ENCODE peak calls at places on chromosome 10, in nine cellular contexts. I is effector memory CD8-positive, alpha-beta T cell; Q is HTR-8/SVneo; N is left lung; L is ACHN; P is T-helper 9 cell; M is AG04449; A is GM12892; H is neural progenitor cell. D is an unnamed sample.

GRCh38 chr10:88820990-88821389 is 18.5 kb downstream of the LIPM start:
- DNase-seq in I (no peak), Q (no peak), N (no peak), L (no peak), P (no peak), M (peak), A (no peak), H (no peak), D (no peak)

GRCh38 chr10:47296941-47297340 is 3.1 kb upstream of the GDF10 start:
- DNase-seq in I (no peak), Q (no peak), N (no peak), L (no peak), P (no peak), M (no peak), A (no peak), H (no peak), D (no peak)

GRCh38 chr10:102593074-102593803 is 51.0 kb upstream of the TRIM8 start:
- DNase-seq in I (no peak), Q (no peak), N (no peak), L (peak), P (no peak), M (no peak), A (no peak), H (no peak), D (no peak)

GRCh38 chr10:43942096-43942885 is 293.6 kb upstream of the ZNF32 start:
- DNase-seq in I (no peak), Q (no peak), N (no peak), L (no peak), P (no peak), M (no peak), A (no peak), H (no peak), D (no peak)

GRCh38 chr10:71713135-71714040 is 6.2 kb downstream of the C10orf105 start:
- DNase-seq in I (no peak), Q (no peak), N (peak), L (no peak), P (no peak), M (peak), A (no peak), H (no peak), D (no peak)

GRCh38 chr10:94065344-94065743 is 71.6 kb downstream of the PLCE1 start:
- DNase-seq in I (no peak), Q (no peak), N (no peak), L (no peak), P (no peak), M (no peak), A (no peak), H (no peak), D (no peak)

GRCh38 chr10:101690461-101690860 is 4.5 kb downstream of the FBXW4 start:
- DNase-seq in I (no peak), Q (no peak), N (peak), L (no peak), P (no peak), M (no peak), A (no peak), H (no peak), D (no peak)

GRCh38 chr10:112185959-112186358 is 2.4 kb upstream of the GPAM start:
- DNase-seq in I (no peak), Q (no peak), N (no peak), L (no peak), P (no peak), M (no peak), A (no peak), H (no peak), D (no peak)

GRCh38 chr10:75430000-75430763 is 1.2 kb upstream of the LRMDA start:
- DNase-seq in I (no peak), Q (peak), N (peak), L (no peak), P (no peak), M (no peak), A (no peak), H (peak), D (no peak)

GRCh38 chr10:125003146-125003900 is 61.4 kb downstream of the ZRANB1 start:
- DNase-seq in I (no peak), Q (no peak), N (peak), L (no peak), P (no peak), M (no peak), A (peak), H (no peak), D (no peak)

GRCh38 chr10:116271593-116272496 is 1.2 kb downstream of the GFRA1 start:
- DNase-seq in I (no peak), Q (no peak), N (no peak), L (peak), P (no peak), M (no peak), A (peak), H (peak), D (no peak)

GRCh38 chr10:119834188-119834587 is 38.5 kb downstream of the MCMBP start:
- DNase-seq in I (no peak), Q (no peak), N (no peak), L (no peak), P (no peak), M (no peak), A (no peak), H (no peak), D (no peak)

GRCh38 chr10:21002097-21002878 is 105.2 kb upstream of the NEBL start:
- DNase-seq in I (no peak), Q (no peak), N (no peak), L (no peak), P (no peak), M (no peak), A (no peak), H (no peak), D (no peak)

GRCh38 chr10:96283756-96284155 is 12.4 kb upstream of the BLNK start:
- DNase-seq in I (no peak), Q (no peak), N (no peak), L (no peak), P (no peak), M (no peak), A (no peak), H (no peak), D (no peak)

GRCh38 chr10:78623577-78624215 is 445.1 kb upstream of the ZMIZ1 start:
- DNase-seq in I (no peak), Q (peak), N (no peak), L (peak), P (no peak), M (peak), A (no peak), H (no peak), D (no peak)

GRCh38 chr10:3402334-3402733 is 229.8 kb upstream of the PITRM1 start:
- DNase-seq in I (no peak), Q (no peak), N (no peak), L (no peak), P (no peak), M (no peak), A (no peak), H (no peak), D (no peak)

GRCh38 chr10:75653761-75654160 is 222.3 kb downstream of the LRMDA start:
- DNase-seq in I (no peak), Q (no peak), N (no peak), L (no peak), P (no peak), M (no peak), A (no peak), H (no peak), D (no peak)

GRCh38 chr10:74544106-74544505 is 282.3 kb upstream of the KAT6B start:
- DNase-seq in I (no peak), Q (no peak), N (no peak), L (peak), P (no peak), M (no peak), A (no peak), H (no peak), D (no peak)

GRCh38 chr10:113052076-113052830 is 102.2 kb downstream of the TCF7L2 start:
- DNase-seq in I (no peak), Q (no peak), N (no peak), L (peak), P (no peak), M (no peak), A (no peak), H (no peak), D (no peak)

GRCh38 chr10:118732253-118733194 is 22.2 kb downstream of the CACUL1 start:
- DNase-seq in I (no peak), Q (no peak), N (no peak), L (no peak), P (no peak), M (no peak), A (no peak), H (no peak), D (no peak)

GRCh38 chr10:109127363-109127762 is 795.9 kb downstream of the XPNPEP1 start:
- DNase-seq in I (no peak), Q (no peak), N (no peak), L (no peak), P (no peak), M (no peak), A (no peak), H (no peak), D (no peak)

GRCh38 chr10:9853405-9854010 is 1164.2 kb upstream of the CELF2 start:
- DNase-seq in I (no peak), Q (no peak), N (no peak), L (no peak), P (no peak), M (no peak), A (no peak), H (no peak), D (no peak)

GRCh38 chr10:31353574-31353973 is 34.6 kb downstream of the ZEB1 start:
- DNase-seq in I (no peak), Q (peak), N (no peak), L (peak), P (no peak), M (no peak), A (no peak), H (no peak), D (no peak)

GRCh38 chr10:117342638-117343037 is 32.6 kb downstream of the PDZD8 start:
- DNase-seq in I (no peak), Q (peak), N (no peak), L (no peak), P (no peak), M (peak), A (no peak), H (no peak), D (no peak)

GRCh38 chr10:7027913-7028808 is 382.7 kb downstream of the SFMBT2 start:
- DNase-seq in I (no peak), Q (peak), N (no peak), L (no peak), P (no peak), M (no peak), A (no peak), H (no peak), D (no peak)

GRCh38 chr10:64039208-64039607 is 518.0 kb downstream of the REEP3 start:
- DNase-seq in I (no peak), Q (no peak), N (no peak), L (no peak), P (no peak), M (no peak), A (no peak), H (no peak), D (no peak)

GRCh38 chr10:69466689-69467088 is 15.4 kb downstream of the TSPAN15 start:
- DNase-seq in I (no peak), Q (no peak), N (no peak), L (no peak), P (no peak), M (no peak), A (no peak), H (no peak), D (no peak)

GRCh38 chr10:61992683-61993629 is 91.5 kb downstream of the ARID5B start:
- DNase-seq in I (peak), Q (peak), N (peak), L (no peak), P (peak), M (peak), A (no peak), H (no peak), D (no peak)

GRCh38 chr10:46018453-46019169 is 11.8 kb downstream of the NCOA4 start:
- DNase-seq in I (no peak), Q (no peak), N (no peak), L (no peak), P (no peak), M (no peak), A (no peak), H (no peak), D (no peak)

GRCh38 chr10:970311-971149 is 17.7 kb upstream of the GTPBP4 start:
- DNase-seq in I (no peak), Q (no peak), N (no peak), L (no peak), P (no peak), M (no peak), A (no peak), H (no peak), D (no peak)

GRCh38 chr10:15515207-15515606 is 144.1 kb upstream of the FAM171A1 start:
- DNase-seq in I (no peak), Q (no peak), N (no peak), L (no peak), P (no peak), M (no peak), A (no peak), H (no peak), D (no peak)

GRCh38 chr10:113060221-113061053 is 110.4 kb downstream of the TCF7L2 start:
- DNase-seq in I (no peak), Q (no peak), N (no peak), L (no peak), P (no peak), M (no peak), A (no peak), H (no peak), D (no peak)

GRCh38 chr10:113869789-113870188 is 15.3 kb downstream of the NHLRC2 start:
- DNase-seq in I (no peak), Q (no peak), N (no peak), L (no peak), P (no peak), M (no peak), A (no peak), H (no peak), D (no peak)

GRCh38 chr10:114174462-114175190 is 623 bp upstream of the CCDC186 start:
- DNase-seq in I (no peak), Q (no peak), N (peak), L (no peak), P (no peak), M (no peak), A (no peak), H (peak), D (no peak)

GRCh38 chr10:98456688-98457482 is 10.2 kb upstream of the HPS1 start:
- DNase-seq in I (no peak), Q (no peak), N (no peak), L (no peak), P (no peak), M (no peak), A (no peak), H (peak), D (no peak)

GRCh38 chr10:131312261-131312801 is 810 bp upstream of the TCERG1L start:
- DNase-seq in I (no peak), Q (no peak), N (no peak), L (no peak), P (no peak), M (no peak), A (no peak), H (peak), D (no peak)

GRCh38 chr10:129547583-129547982 is 80.5 kb downstream of the MGMT start:
- DNase-seq in I (no peak), Q (no peak), N (no peak), L (no peak), P (no peak), M (no peak), A (no peak), H (no peak), D (no peak)